ENCODE peak calls at places on chromosome 18, in six cellular contexts. One of them, this sample, is unnamed.

GRCh38 chr18:75727479-75727878 is 300.0 kb upstream of the SMIM21 start:
- DNase-seq in mesenchymal stem cell: peak; percentile 9
- DNase-seq in neuronal stem cell: peak; percentile 26
- DNase-seq in trophoblast cell: no peak
- DNase-seq in IMR-90: peak; percentile 30
- DNase-seq in H1: peak; percentile 85
- DNase-seq in this sample: peak; percentile 79

GRCh38 chr18:48949606-48950535 is 894 bp downstream of the SMAD7 start:
- DNase-seq in trophoblast cell: no peak
- DNase-seq in IMR-90: peak; percentile 60
- DNase-seq in neuronal stem cell: peak; percentile 60
- DNase-seq in H1: peak; percentile 79
- DNase-seq in mesenchymal stem cell: peak; percentile 66
- DNase-seq in this sample: peak; percentile 51

GRCh38 chr18:29003194-29003593 is 826.3 kb upstream of the CDH2 start:
- DNase-seq in H1: no peak
- DNase-seq in IMR-90: no peak
- DNase-seq in trophoblast cell: no peak
- DNase-seq in neuronal stem cell: no peak
- DNase-seq in mesenchymal stem cell: no peak
- DNase-seq in this sample: no peak

GRCh38 chr18:32010124-32010745 is 8.4 kb upstream of the RNF125 start:
- DNase-seq in mesenchymal stem cell: no peak
- DNase-seq in neuronal stem cell: no peak
- DNase-seq in IMR-90: no peak
- DNase-seq in H1: no peak
- DNase-seq in trophoblast cell: no peak
- DNase-seq in this sample: peak; percentile 30

GRCh38 chr18:7755753-7756475 is 188.8 kb downstream of the PTPRM start:
- DNase-seq in IMR-90: peak; percentile 31
- DNase-seq in neuronal stem cell: no peak
- DNase-seq in trophoblast cell: peak; percentile 40
- DNase-seq in H1: no peak
- DNase-seq in mesenchymal stem cell: peak; percentile 45
- DNase-seq in this sample: no peak

GRCh38 chr18:58784601-58785137 is 80.0 kb upstream of the ZNF532 start:
- DNase-seq in IMR-90: no peak
- DNase-seq in neuronal stem cell: no peak
- DNase-seq in trophoblast cell: peak; percentile 42
- DNase-seq in H1: no peak
- DNase-seq in mesenchymal stem cell: peak; percentile 37
- DNase-seq in this sample: peak; percentile 50

GRCh38 chr18:37107748-37108522 is 279.0 kb downstream of the KIAA1328 start:
- DNase-seq in trophoblast cell: no peak
- DNase-seq in H1: no peak
- DNase-seq in mesenchymal stem cell: no peak
- DNase-seq in neuronal stem cell: no peak
- DNase-seq in IMR-90: no peak
- DNase-seq in this sample: no peak

GRCh38 chr18:4391859-4392258 is 63.2 kb downstream of the DLGAP1 start:
- DNase-seq in trophoblast cell: no peak
- DNase-seq in mesenchymal stem cell: no peak
- DNase-seq in IMR-90: no peak
- DNase-seq in neuronal stem cell: no peak
- DNase-seq in H1: no peak
- DNase-seq in this sample: no peak

GRCh38 chr18:1505856-1506255 is 601.2 kb downstream of the ADCYAP1 start:
- DNase-seq in mesenchymal stem cell: no peak
- DNase-seq in neuronal stem cell: no peak
- DNase-seq in trophoblast cell: no peak
- DNase-seq in H1: no peak
- DNase-seq in IMR-90: no peak
- DNase-seq in this sample: no peak

GRCh38 chr18:78430171-78430857 is 549.3 kb upstream of the SALL3 start:
- DNase-seq in trophoblast cell: no peak
- DNase-seq in neuronal stem cell: no peak
- DNase-seq in H1: no peak
- DNase-seq in IMR-90: no peak
- DNase-seq in mesenchymal stem cell: no peak
- DNase-seq in this sample: no peak

GRCh38 chr18:61096231-61096630 is 237.0 kb upstream of the CDH20 start:
- DNase-seq in H1: no peak
- DNase-seq in IMR-90: no peak
- DNase-seq in trophoblast cell: no peak
- DNase-seq in neuronal stem cell: no peak
- DNase-seq in mesenchymal stem cell: no peak
- DNase-seq in this sample: no peak

GRCh38 chr18:78650926-78651325 is 328.7 kb upstream of the SALL3 start:
- DNase-seq in H1: no peak
- DNase-seq in trophoblast cell: no peak
- DNase-seq in IMR-90: no peak
- DNase-seq in neuronal stem cell: no peak
- DNase-seq in mesenchymal stem cell: no peak
- DNase-seq in this sample: no peak

GRCh38 chr18:74290831-74291770 is 662 bp downstream of the CYB5A start:
- DNase-seq in H1: peak; percentile 77
- DNase-seq in neuronal stem cell: no peak
- DNase-seq in IMR-90: no peak
- DNase-seq in trophoblast cell: peak; percentile 44
- DNase-seq in mesenchymal stem cell: no peak
- DNase-seq in this sample: peak; percentile 81

GRCh38 chr18:54561864-54562263 is 29.2 kb upstream of the DYNAP start:
- DNase-seq in H1: no peak
- DNase-seq in neuronal stem cell: no peak
- DNase-seq in IMR-90: no peak
- DNase-seq in trophoblast cell: no peak
- DNase-seq in mesenchymal stem cell: no peak
- DNase-seq in this sample: no peak

GRCh38 chr18:33231474-33232317 is 208.8 kb downstream of the CCDC178 start:
- DNase-seq in IMR-90: peak; percentile 60
- DNase-seq in trophoblast cell: peak; percentile 53
- DNase-seq in mesenchymal stem cell: peak; percentile 80
- DNase-seq in H1: peak; percentile 84
- DNase-seq in neuronal stem cell: peak; percentile 88
- DNase-seq in this sample: peak; percentile 84

GRCh38 chr18:67766930-67767329 is 250.4 kb upstream of the DSEL start:
- DNase-seq in trophoblast cell: no peak
- DNase-seq in neuronal stem cell: no peak
- DNase-seq in H1: no peak
- DNase-seq in IMR-90: peak; percentile 99
- DNase-seq in mesenchymal stem cell: peak; percentile 93
- DNase-seq in this sample: no peak

GRCh38 chr18:23069481-23069880 is 65.8 kb upstream of the CABLES1 start:
- DNase-seq in mesenchymal stem cell: no peak
- DNase-seq in IMR-90: no peak
- DNase-seq in trophoblast cell: no peak
- DNase-seq in neuronal stem cell: no peak
- DNase-seq in H1: no peak
- DNase-seq in this sample: no peak

GRCh38 chr18:2906522-2907458 is 60.0 kb downstream of the EMILIN2 start:
- DNase-seq in neuronal stem cell: no peak
- DNase-seq in trophoblast cell: no peak
- DNase-seq in H1: peak; percentile 77
- DNase-seq in IMR-90: no peak
- DNase-seq in mesenchymal stem cell: peak; percentile 49
- DNase-seq in this sample: peak; percentile 46

GRCh38 chr18:54843302-54843701 is 15.0 kb downstream of the RAB27B start:
- DNase-seq in IMR-90: peak; percentile 31
- DNase-seq in neuronal stem cell: no peak
- DNase-seq in H1: no peak
- DNase-seq in trophoblast cell: no peak
- DNase-seq in mesenchymal stem cell: peak; percentile 89
- DNase-seq in this sample: no peak

GRCh38 chr18:60053747-60054304 is 154.0 kb downstream of the PMAIP1 start:
- DNase-seq in H1: no peak
- DNase-seq in IMR-90: peak; percentile 98
- DNase-seq in neuronal stem cell: no peak
- DNase-seq in mesenchymal stem cell: peak; percentile 94
- DNase-seq in trophoblast cell: peak; percentile 91
- DNase-seq in this sample: peak; percentile 35

GRCh38 chr18:10410472-10411300 is 43.7 kb upstream of the APCDD1 start:
- DNase-seq in IMR-90: no peak
- DNase-seq in H1: no peak
- DNase-seq in mesenchymal stem cell: no peak
- DNase-seq in trophoblast cell: no peak
- DNase-seq in neuronal stem cell: no peak
- DNase-seq in this sample: no peak

GRCh38 chr18:10406172-10406663 is 48.2 kb upstream of the APCDD1 start:
- DNase-seq in H1: no peak
- DNase-seq in mesenchymal stem cell: no peak
- DNase-seq in neuronal stem cell: no peak
- DNase-seq in trophoblast cell: no peak
- DNase-seq in IMR-90: no peak
- DNase-seq in this sample: peak; percentile 68

GRCh38 chr18:10405014-10405493 is 49.4 kb upstream of the APCDD1 start:
- DNase-seq in IMR-90: no peak
- DNase-seq in H1: no peak
- DNase-seq in neuronal stem cell: no peak
- DNase-seq in trophoblast cell: no peak
- DNase-seq in mesenchymal stem cell: no peak
- DNase-seq in this sample: no peak

GRCh38 chr18:10409041-10409440 is 45.4 kb upstream of the APCDD1 start:
- DNase-seq in H1: no peak
- DNase-seq in trophoblast cell: peak; percentile 13
- DNase-seq in IMR-90: no peak
- DNase-seq in mesenchymal stem cell: no peak
- DNase-seq in neuronal stem cell: no peak
- DNase-seq in this sample: no peak

DNA sequence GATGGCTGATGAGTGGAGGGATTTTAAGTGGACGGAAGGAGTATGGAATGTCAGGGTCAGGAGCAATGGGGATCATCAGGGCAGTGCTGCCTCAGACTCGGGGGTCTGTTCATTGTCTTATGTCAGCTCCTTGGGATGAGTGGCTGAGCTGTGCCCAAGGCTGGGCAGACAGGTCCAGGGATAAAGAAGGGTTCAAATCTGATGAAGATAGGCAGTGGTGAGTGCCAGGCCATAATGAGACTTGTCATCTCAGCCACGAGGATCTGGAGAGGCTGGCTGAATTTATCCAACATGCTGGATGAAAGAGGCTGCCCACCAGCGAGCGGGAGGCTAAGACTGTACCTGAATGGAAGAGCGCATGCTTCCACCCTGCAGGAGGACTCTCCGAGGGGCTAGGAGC is 46.3 kb upstream of the APCDD1 start:
- DNase-seq in trophoblast cell: no peak
- DNase-seq in mesenchymal stem cell: no peak
- DNase-seq in H1: no peak
- DNase-seq in IMR-90: no peak
- DNase-seq in neuronal stem cell: no peak
- DNase-seq in this sample: no peak
- H2BK5ac ChIP-seq in trophoblast cell: no peak overlapping the region
- H2BK5ac ChIP-seq in mesenchymal stem cell: no peak overlapping the region
- H2BK5ac ChIP-seq in H1: no peak overlapping the region
- H2BK5ac ChIP-seq in IMR-90: no peak overlapping the region
- H2BK5ac ChIP-seq in neuronal stem cell: no peak overlapping the region
- H2BK5ac ChIP-seq in this sample: no peak overlapping the region

DNA sequence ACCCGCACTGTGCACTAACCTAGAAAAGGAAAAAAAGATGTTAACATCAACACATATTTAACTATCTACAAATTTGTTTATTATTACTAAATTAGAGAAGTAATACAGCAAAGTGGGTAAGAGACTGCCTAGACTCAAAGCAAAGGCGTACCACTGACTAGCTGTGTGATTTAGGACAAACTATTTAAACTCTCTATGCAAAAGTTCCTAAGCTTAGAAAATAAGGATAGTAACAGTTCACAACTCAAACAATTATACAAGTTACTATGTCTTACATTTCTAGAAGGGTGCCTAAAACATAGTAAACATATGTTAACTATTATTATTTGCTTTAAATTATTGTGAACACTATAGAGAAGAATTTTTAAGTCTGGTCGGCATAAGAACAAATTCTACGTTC is 119.4 kb downstream of the RTTN start:
- DNase-seq in IMR-90: no peak
- DNase-seq in mesenchymal stem cell: no peak
- DNase-seq in neuronal stem cell: no peak
- DNase-seq in trophoblast cell: no peak
- DNase-seq in H1: no peak
- DNase-seq in this sample: no peak
- H4K91ac ChIP-seq in IMR-90: no peak overlapping the region
- H4K91ac ChIP-seq in mesenchymal stem cell: no peak overlapping the region
- H4K91ac ChIP-seq in neuronal stem cell: no peak overlapping the region
- H4K91ac ChIP-seq in trophoblast cell: no peak overlapping the region
- H4K91ac ChIP-seq in H1: no peak overlapping the region
- H4K91ac ChIP-seq in this sample: no peak overlapping the region

DNA sequence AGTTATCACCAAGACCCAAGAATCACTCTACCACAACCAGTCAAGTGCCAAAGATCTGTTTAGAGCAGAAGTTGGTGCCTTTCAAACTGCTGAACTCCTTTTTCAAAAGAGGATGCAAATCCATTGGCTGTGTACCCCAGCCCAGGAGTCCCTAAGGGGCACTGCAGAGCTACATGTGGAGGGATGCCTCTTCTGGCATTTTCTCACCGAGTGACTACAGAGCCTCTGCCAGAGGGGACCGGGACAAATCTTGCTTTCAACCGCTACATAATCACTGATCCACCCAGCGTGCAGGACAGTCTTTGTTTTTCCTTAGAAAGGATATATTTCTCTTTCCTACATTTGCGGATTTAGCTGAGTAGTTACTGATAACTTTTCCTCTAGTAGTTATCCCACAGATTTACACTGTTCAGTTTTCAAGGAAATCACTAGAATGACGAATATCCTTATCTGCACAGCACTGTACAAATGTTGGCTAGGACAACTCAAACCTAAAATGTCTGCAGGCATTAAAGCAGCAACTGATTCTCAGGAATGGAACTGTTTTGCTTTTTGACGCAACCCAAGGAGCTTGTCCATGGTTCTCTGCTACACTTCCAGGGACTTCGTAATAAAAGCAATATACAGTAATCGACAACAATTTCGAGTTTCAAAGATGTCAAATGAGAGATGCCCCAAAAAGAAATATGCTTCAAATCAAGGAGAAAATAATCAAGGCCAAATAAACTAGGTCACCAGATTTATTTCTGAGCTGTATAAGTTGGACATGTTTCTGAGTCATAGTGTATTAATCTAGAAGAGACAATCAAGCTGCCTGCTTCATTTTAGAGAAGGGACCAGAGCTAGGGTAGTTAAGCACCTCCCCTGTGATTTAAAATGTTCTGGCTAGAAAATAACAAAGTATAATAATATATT is 24.1 kb downstream of the EPB41L3 start:
- DNase-seq in IMR-90: peak; percentile 17
- DNase-seq in neuronal stem cell: no peak
- DNase-seq in mesenchymal stem cell: no peak
- DNase-seq in trophoblast cell: no peak
- DNase-seq in H1: no peak
- DNase-seq in this sample: no peak
- H3K9ac ChIP-seq in IMR-90: no peak overlapping the region
- H3K9ac ChIP-seq in neuronal stem cell: no peak overlapping the region
- H3K9ac ChIP-seq in mesenchymal stem cell: peak overlapping the region; percentile 89
- H3K9ac ChIP-seq in trophoblast cell: no peak overlapping the region
- H3K9ac ChIP-seq in H1: no peak overlapping the region
- H3K9ac ChIP-seq in this sample: no peak overlapping the region

DNA sequence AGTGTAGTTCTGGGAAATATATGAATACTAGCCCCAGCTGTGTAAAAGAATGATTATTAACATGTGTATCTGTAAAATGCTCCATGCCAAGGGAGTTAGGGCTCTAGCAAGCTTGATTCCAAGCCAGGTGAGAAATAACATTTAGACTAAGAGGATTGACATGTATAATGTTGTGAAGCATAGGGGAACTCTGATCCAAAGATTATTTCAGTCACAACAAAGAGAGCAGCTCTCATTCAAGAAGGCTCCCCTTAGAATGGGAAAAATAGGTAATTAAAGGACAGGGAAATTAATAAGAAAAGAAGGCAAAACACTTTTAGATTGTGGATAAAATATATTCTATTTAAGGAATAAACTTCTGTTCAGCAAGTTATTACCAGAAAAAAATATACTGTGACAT is 347.3 kb upstream of the CDH7 start:
- DNase-seq in mesenchymal stem cell: no peak
- DNase-seq in H1: no peak
- DNase-seq in trophoblast cell: no peak
- DNase-seq in neuronal stem cell: no peak
- DNase-seq in IMR-90: no peak
- DNase-seq in this sample: no peak
- H2BK5ac ChIP-seq in mesenchymal stem cell: no peak overlapping the region
- H2BK5ac ChIP-seq in H1: no peak overlapping the region
- H2BK5ac ChIP-seq in trophoblast cell: no peak overlapping the region
- H2BK5ac ChIP-seq in neuronal stem cell: no peak overlapping the region
- H2BK5ac ChIP-seq in IMR-90: no peak overlapping the region
- H2BK5ac ChIP-seq in this sample: no peak overlapping the region